ENCODE peak calls at places on chromosome 16, in six cellular contexts. One of them, this sample, is unnamed.
A peak's percentile ranks its signal among the peaks of the same experiment; 100 is the strongest.

GRCh38 chr16:3508736-3509135 is 7.9 kb downstream of the CLUAP1 start:
- DNase-seq in ovary: no peak
- DNase-seq in IMR-90: no peak
- DNase-seq in heart right ventricle: no peak
- DNase-seq in A549: no peak
- DNase-seq in Caco-2: no peak
- DNase-seq in this sample: no peak

GRCh38 chr16:55323637-55324490 is at the start of gene IRX6:
- DNase-seq in ovary: peak; percentile 28
- DNase-seq in IMR-90: no peak
- DNase-seq in heart right ventricle: peak; percentile 68
- DNase-seq in A549: peak; percentile 14
- DNase-seq in Caco-2: no peak
- DNase-seq in this sample: peak; percentile 3

GRCh38 chr16:31185339-31185738 is 5.4 kb downstream of the FUS start:
- DNase-seq in ovary: no peak
- DNase-seq in IMR-90: no peak
- DNase-seq in heart right ventricle: no peak
- DNase-seq in A549: no peak
- DNase-seq in Caco-2: no peak
- DNase-seq in this sample: no peak

GRCh38 chr16:35686595-35686994 is 2227.2 kb downstream of the TP53TG3F start:
- DNase-seq in ovary: no peak
- DNase-seq in IMR-90: no peak
- DNase-seq in heart right ventricle: no peak
- DNase-seq in A549: no peak
- DNase-seq in Caco-2: no peak
- DNase-seq in this sample: no peak

GRCh38 chr16:83840060-83840617 is 32.4 kb downstream of the HSBP1 start:
- DNase-seq in ovary: no peak
- DNase-seq in IMR-90: no peak
- DNase-seq in heart right ventricle: no peak
- DNase-seq in A549: no peak
- DNase-seq in Caco-2: no peak
- DNase-seq in this sample: no peak

GRCh38 chr16:28981517-28981916 is 3.3 kb upstream of the LAT start:
- DNase-seq in ovary: no peak
- DNase-seq in IMR-90: no peak
- DNase-seq in heart right ventricle: no peak
- DNase-seq in A549: peak; percentile 30
- DNase-seq in Caco-2: peak; percentile 31
- DNase-seq in this sample: no peak

GRCh38 chr16:49700222-49700927 is 155.5 kb downstream of the ZNF423 start:
- DNase-seq in ovary: peak; percentile 68
- DNase-seq in IMR-90: no peak
- DNase-seq in heart right ventricle: peak; percentile 38
- DNase-seq in A549: no peak
- DNase-seq in Caco-2: no peak
- DNase-seq in this sample: no peak

GRCh38 chr16:67021321-67021720 is 7.6 kb upstream of the CBFB start:
- DNase-seq in ovary: peak; percentile 1
- DNase-seq in IMR-90: no peak
- DNase-seq in heart right ventricle: no peak
- DNase-seq in A549: no peak
- DNase-seq in Caco-2: no peak
- DNase-seq in this sample: no peak

GRCh38 chr16:3735541-3735940 is 18.2 kb upstream of the TRAP1 start:
- DNase-seq in ovary: no peak
- DNase-seq in IMR-90: no peak
- DNase-seq in heart right ventricle: no peak
- DNase-seq in A549: no peak
- DNase-seq in Caco-2: no peak
- DNase-seq in this sample: no peak

GRCh38 chr16:71626018-71626857 is at the start of gene MARVELD3:
- DNase-seq in ovary: peak; percentile 59
- DNase-seq in IMR-90: no peak
- DNase-seq in heart right ventricle: peak; percentile 18
- DNase-seq in A549: peak; percentile 17
- DNase-seq in Caco-2: peak; percentile 99
- DNase-seq in this sample: peak; percentile 56

GRCh38 chr16:66656547-66656946 is 40.0 kb downstream of the CMTM4 start:
- DNase-seq in ovary: no peak
- DNase-seq in IMR-90: peak; percentile 38
- DNase-seq in heart right ventricle: no peak
- DNase-seq in A549: no peak
- DNase-seq in Caco-2: no peak
- DNase-seq in this sample: no peak

GRCh38 chr16:47644166-47644565 is 183.0 kb downstream of the PHKB start:
- DNase-seq in ovary: no peak
- DNase-seq in IMR-90: peak; percentile 89
- DNase-seq in heart right ventricle: no peak
- DNase-seq in A549: no peak
- DNase-seq in Caco-2: no peak
- DNase-seq in this sample: no peak

GRCh38 chr16:50160495-50161164 is 7.5 kb downstream of the TENT4B start:
- DNase-seq in ovary: no peak
- DNase-seq in IMR-90: peak; percentile 41
- DNase-seq in heart right ventricle: no peak
- DNase-seq in A549: no peak
- DNase-seq in Caco-2: no peak
- DNase-seq in this sample: no peak

GRCh38 chr16:48161906-48162305 is 6.1 kb upstream of the ABCC12 start:
- DNase-seq in ovary: no peak
- DNase-seq in IMR-90: no peak
- DNase-seq in heart right ventricle: no peak
- DNase-seq in A549: no peak
- DNase-seq in Caco-2: no peak
- DNase-seq in this sample: no peak

GRCh38 chr16:4461250-4462085 is 13.0 kb downstream of the NMRAL1 start:
- DNase-seq in ovary: no peak
- DNase-seq in IMR-90: no peak
- DNase-seq in heart right ventricle: no peak
- DNase-seq in A549: no peak
- DNase-seq in Caco-2: no peak
- DNase-seq in this sample: no peak

GRCh38 chr16:83013071-83013470 is 386.3 kb downstream of the CDH13 start:
- DNase-seq in ovary: no peak
- DNase-seq in IMR-90: no peak
- DNase-seq in heart right ventricle: no peak
- DNase-seq in A549: no peak
- DNase-seq in Caco-2: no peak
- DNase-seq in this sample: no peak

GRCh38 chr16:73015612-73016487 is 32.1 kb downstream of the ZFHX3 start:
- DNase-seq in ovary: no peak
- DNase-seq in IMR-90: no peak
- DNase-seq in heart right ventricle: no peak
- DNase-seq in A549: peak; percentile 29
- DNase-seq in Caco-2: no peak
- DNase-seq in this sample: peak; percentile 96

GRCh38 chr16:84569382-84569987 is 48.4 kb downstream of the COTL1 start:
- DNase-seq in ovary: no peak
- DNase-seq in IMR-90: no peak
- DNase-seq in heart right ventricle: no peak
- DNase-seq in A549: no peak
- DNase-seq in Caco-2: peak; percentile 74
- DNase-seq in this sample: no peak

GRCh38 chr16:31215287-31216115 is 1.4 kb downstream of the PYDC1 start:
- DNase-seq in ovary: peak; percentile 44
- DNase-seq in IMR-90: peak; percentile 55
- DNase-seq in heart right ventricle: peak; percentile 62
- DNase-seq in A549: peak; percentile 91
- DNase-seq in Caco-2: peak; percentile 77
- DNase-seq in this sample: peak; percentile 31

GRCh38 chr16:5041604-5042133 is 7.9 kb upstream of the NAGPA start:
- DNase-seq in ovary: no peak
- DNase-seq in IMR-90: peak; percentile 83
- DNase-seq in heart right ventricle: no peak
- DNase-seq in A549: no peak
- DNase-seq in Caco-2: no peak
- DNase-seq in this sample: no peak

GRCh38 chr16:4244254-4244812 is 2.5 kb upstream of the SRL start:
- DNase-seq in ovary: no peak
- DNase-seq in IMR-90: peak; percentile 10
- DNase-seq in heart right ventricle: no peak
- DNase-seq in A549: no peak
- DNase-seq in Caco-2: peak; percentile 37
- DNase-seq in this sample: peak; percentile 86

GRCh38 chr16:71569621-71570020 is 7.3 kb downstream of the TAT start:
- DNase-seq in ovary: no peak
- DNase-seq in IMR-90: no peak
- DNase-seq in heart right ventricle: no peak
- DNase-seq in A549: no peak
- DNase-seq in Caco-2: no peak
- DNase-seq in this sample: no peak

GRCh38 chr16:85206472-85207356 is 94.4 kb upstream of the CIBAR2 start:
- DNase-seq in ovary: peak; percentile 86
- DNase-seq in IMR-90: peak; percentile 48
- DNase-seq in heart right ventricle: peak; percentile 84
- DNase-seq in A549: no peak
- DNase-seq in Caco-2: no peak
- DNase-seq in this sample: no peak

GRCh38 chr16:47057631-47057996 is 84.1 kb upstream of the DNAJA2 start:
- DNase-seq in ovary: no peak
- DNase-seq in IMR-90: no peak
- DNase-seq in heart right ventricle: no peak
- DNase-seq in A549: no peak
- DNase-seq in Caco-2: no peak
- DNase-seq in this sample: no peak

GRCh38 chr16:67528222-67528869 is at the start of gene RIPOR1:
- DNase-seq in ovary: peak; percentile 72
- DNase-seq in IMR-90: no peak
- DNase-seq in heart right ventricle: peak; percentile 81
- DNase-seq in A549: peak; percentile 80
- DNase-seq in Caco-2: no peak
- DNase-seq in this sample: no peak

GRCh38 chr16:4487955-4488481 is 11.8 kb downstream of the HMOX2 start:
- DNase-seq in ovary: no peak
- DNase-seq in IMR-90: peak; percentile 62
- DNase-seq in heart right ventricle: no peak
- DNase-seq in A549: no peak
- DNase-seq in Caco-2: no peak
- DNase-seq in this sample: peak; percentile 72

DNA sequence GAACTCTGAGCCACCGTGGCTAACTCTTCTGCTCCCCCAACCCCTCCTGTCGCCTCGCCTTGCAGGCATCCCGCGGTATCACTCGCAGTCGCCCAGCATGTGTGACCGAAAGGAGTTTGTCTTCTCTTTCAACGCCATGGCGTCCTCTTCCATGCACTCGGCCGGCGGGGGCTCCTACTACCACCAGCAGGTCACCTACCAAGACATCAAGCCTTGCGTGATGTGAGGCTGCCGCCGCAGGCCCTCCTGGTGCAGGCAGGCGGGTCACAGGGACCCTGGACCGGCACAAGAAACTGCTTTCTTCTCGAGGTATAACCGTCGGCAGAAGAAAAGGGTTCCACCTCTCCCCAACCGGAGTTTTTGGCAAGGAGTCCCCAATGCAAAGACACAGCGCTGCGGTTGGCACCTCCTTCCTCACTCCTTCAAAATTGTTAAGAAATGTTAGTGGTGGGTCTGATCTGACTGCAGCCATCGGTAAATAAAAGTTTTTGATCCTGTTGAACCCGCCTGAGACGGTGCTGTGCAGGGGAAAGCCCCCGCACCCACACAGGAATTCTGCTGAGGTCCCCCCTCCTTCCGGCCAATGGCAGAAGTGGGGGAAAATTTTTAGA is 2.6 kb downstream of the FOXF1 start:
- DNase-seq in ovary: no peak
- DNase-seq in IMR-90: peak; percentile 56
- DNase-seq in heart right ventricle: no peak
- DNase-seq in A549: no peak
- DNase-seq in Caco-2: no peak
- DNase-seq in this sample: no peak
- H3K4me3 ChIP-seq in ovary: peak overlapping the region; percentile 59
- H3K4me3 ChIP-seq in IMR-90: peak overlapping the region; percentile 99
- H3K4me3 ChIP-seq in heart right ventricle: no peak overlapping the region
- H3K4me3 ChIP-seq in A549: no peak overlapping the region
- H3K4me3 ChIP-seq in Caco-2: no peak overlapping the region
- H3K4me3 ChIP-seq in this sample: no peak overlapping the region

GRCh38 chr16:24836836-24837235 is 8.9 kb upstream of the SLC5A11 start:
- DNase-seq in ovary: no peak
- DNase-seq in IMR-90: no peak
- DNase-seq in heart right ventricle: no peak
- DNase-seq in A549: no peak
- DNase-seq in Caco-2: peak; percentile 11
- DNase-seq in this sample: no peak

GRCh38 chr16:24833352-24833751 is 12.4 kb upstream of the SLC5A11 start:
- DNase-seq in ovary: no peak
- DNase-seq in IMR-90: no peak
- DNase-seq in heart right ventricle: no peak
- DNase-seq in A549: no peak
- DNase-seq in Caco-2: no peak
- DNase-seq in this sample: no peak

GRCh38 chr16:24838554-24839266 is 7.1 kb upstream of the SLC5A11 start:
- DNase-seq in ovary: no peak
- DNase-seq in IMR-90: peak; percentile 70
- DNase-seq in heart right ventricle: no peak
- DNase-seq in A549: peak; percentile 37
- DNase-seq in Caco-2: peak; percentile 17
- DNase-seq in this sample: no peak

GRCh38 chr16:24837969-24838368 is 7.8 kb upstream of the SLC5A11 start:
- DNase-seq in ovary: no peak
- DNase-seq in IMR-90: no peak
- DNase-seq in heart right ventricle: no peak
- DNase-seq in A549: no peak
- DNase-seq in Caco-2: no peak
- DNase-seq in this sample: no peak

GRCh38 chr16:24834459-24835335 is 11.1 kb upstream of the SLC5A11 start:
- DNase-seq in ovary: no peak
- DNase-seq in IMR-90: peak; percentile 49
- DNase-seq in heart right ventricle: no peak
- DNase-seq in A549: peak; percentile 71
- DNase-seq in Caco-2: peak; percentile 58
- DNase-seq in this sample: no peak
- TF ChIP-seq CTCF in ovary: no peak
- TF ChIP-seq CTCF in IMR-90: peak; percentile 72
- TF ChIP-seq CTCF in heart right ventricle: no peak
- TF ChIP-seq CTCF in A549: peak; percentile 90
- TF ChIP-seq CTCF in Caco-2: peak; percentile 47
- TF ChIP-seq CTCF in this sample: peak; percentile 81

DNA sequence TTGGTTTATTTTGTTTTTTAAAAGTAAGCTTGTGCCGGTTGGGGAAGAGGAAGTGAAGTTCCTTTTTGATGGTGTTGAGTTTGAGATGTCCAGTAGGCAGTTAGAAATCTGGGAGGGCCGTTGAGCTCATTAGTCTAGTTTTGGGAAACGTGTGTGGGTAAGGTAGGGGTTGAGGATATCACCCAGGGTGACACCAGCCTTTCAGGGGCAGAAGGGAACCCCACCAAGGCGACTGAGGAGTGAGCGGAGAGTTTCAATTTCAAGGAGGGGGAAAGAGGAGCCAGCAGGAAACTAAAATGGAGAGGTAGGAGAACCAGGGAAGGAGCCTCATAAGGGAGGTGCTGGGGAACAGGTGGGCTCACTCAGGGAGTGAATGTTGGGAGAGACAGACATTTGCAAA is 22.7 kb downstream of the HAPSTR1 start:
- DNase-seq in ovary: no peak
- DNase-seq in IMR-90: no peak
- DNase-seq in heart right ventricle: no peak
- DNase-seq in A549: no peak
- DNase-seq in Caco-2: no peak
- DNase-seq in this sample: no peak
- H3K4me3 ChIP-seq in ovary: no peak overlapping the region
- H3K4me3 ChIP-seq in IMR-90: no peak overlapping the region
- H3K4me3 ChIP-seq in heart right ventricle: no peak overlapping the region
- H3K4me3 ChIP-seq in A549: no peak overlapping the region
- H3K4me3 ChIP-seq in Caco-2: no peak overlapping the region
- H3K4me3 ChIP-seq in this sample: no peak overlapping the region

GRCh38 chr16:56931769-56932587 is at the start of gene HERPUD1:
- DNase-seq in ovary: peak; percentile 99
- DNase-seq in IMR-90: peak; percentile 97
- DNase-seq in heart right ventricle: peak; percentile 99
- DNase-seq in A549: peak; percentile 99
- DNase-seq in Caco-2: peak; percentile 100
- DNase-seq in this sample: peak; percentile 88
- TF ChIP-seq CTCF in ovary: peak; percentile 31
- TF ChIP-seq CTCF in IMR-90: no peak
- TF ChIP-seq CTCF in heart right ventricle: no peak
- TF ChIP-seq CTCF in A549: peak; percentile 8
- TF ChIP-seq CTCF in Caco-2: peak; percentile 20
- TF ChIP-seq CTCF in this sample: no peak

This sample was measured in LNCaP clone FGC.